ENCODE peak calls at places on chromosomes 1 and 21, in four cellular contexts. V is IMR-90, Z is right lobe of liver, F is colonic mucosa. G is an unnamed sample. For H3K4me1, the result is how much of the 10 kb centered on the place peaks cover.

GRCh38 chr1:63921357-63921756 is 147.5 kb downstream of the ROR1 start:
- DNase-seq in V (no peak), Z (no peak), F (peak), G (peak)

GRCh38 chr1:54253480-54253879 is 53.5 kb downstream of the MRPL37 start:
- DNase-seq in V (peak), Z (no peak), F (no peak), G (no peak)

GRCh38 chr1:94769551-94769950 is 50.6 kb upstream of the SLC44A3 start:
- DNase-seq in V (no peak), Z (no peak), F (no peak), G (no peak)

GRCh38 chr1:45669859-45670655 is 16.3 kb downstream of the GPBP1L1 start:
- DNase-seq in V (peak), Z (no peak), F (no peak), G (no peak)

GRCh38 chr1:191533254-191533653 is 625.0 kb upstream of the RGS18 start:
- DNase-seq in V (no peak), Z (no peak), F (no peak), G (no peak)

GRCh38 chr1:173917635-173918493 is 737 bp upstream of the SERPINC1 start:
- DNase-seq in V (no peak), Z (peak), F (no peak), G (no peak)

GRCh38 chr1:206709772-206710456 is 25.2 kb downstream of the MAPKAPK2 start:
- DNase-seq in V (peak), Z (no peak), F (no peak), G (no peak)

GRCh38 chr1:23727362-23727811 is 15.9 kb upstream of the ELOA start:
- DNase-seq in V (peak), Z (peak), F (peak), G (peak)

GRCh38 chr1:162873671-162874666 is 13.0 kb upstream of the CCDC190 start:
- DNase-seq in V (peak), Z (no peak), F (no peak), G (no peak)

GRCh38 chr1:66916320-66916719 is 8.3 kb downstream of the DNAI4 start:
- DNase-seq in V (no peak), Z (no peak), F (no peak), G (no peak)

GRCh38 chr1:151720974-151721787 is at the start of gene RIIAD1:
- DNase-seq in V (no peak), Z (no peak), F (no peak), G (no peak)

GRCh38 chr1:7002728-7003127 is 217.5 kb downstream of the CAMTA1 start:
- DNase-seq in V (no peak), Z (no peak), F (no peak), G (no peak)

GRCh38 chr1:82464362-82464931 is 663.7 kb downstream of the ADGRL2 start:
- DNase-seq in V (no peak), Z (peak), F (peak), G (peak)

GRCh38 chr1:53359934-53360276 is 32.0 kb upstream of the LRP8 start:
- DNase-seq in V (no peak), Z (no peak), F (no peak), G (no peak)

GRCh38 chr1:99465176-99465900 is 180.6 kb upstream of the PALMD start:
- DNase-seq in V (peak), Z (no peak), F (no peak), G (no peak)

GRCh38 chr1:67674260-67675011 is 10.6 kb upstream of the GADD45A start:
- DNase-seq in V (peak), Z (no peak), F (no peak), G (peak)

GRCh38 chr1:94709891-94710581 is 110.1 kb upstream of the SLC44A3 start:
- DNase-seq in V (peak), Z (no peak), F (no peak), G (no peak)

GRCh38 chr1:164637461-164638375 is 78.7 kb downstream of the PBX1 start:
- DNase-seq in V (peak), Z (no peak), F (no peak), G (no peak)

GRCh38 chr21:29176721-29177120 is 46.3 kb downstream of the MAP3K7CL start:
- DNase-seq in V (no peak), Z (no peak), F (no peak), G (no peak)

GRCh38 chr21:31136891-31137290 is 98.6 kb upstream of the KRTAP19-8 start:
- DNase-seq in V (peak), Z (no peak), F (no peak), G (no peak)

GRCh38 chr1:156114101-156114918 is at the start of gene LMNA:
- DNase-seq in V (peak), Z (peak), F (peak), G (peak)

GRCh38 chr21:36981977-36982700 is 15.7 kb upstream of the HLCS start:
- DNase-seq in V (no peak), Z (no peak), F (no peak), G (no peak)

GRCh38 chr1:94883688-94884087 is 43.2 kb downstream of the CNN3 start:
- DNase-seq in V (peak), Z (no peak), F (no peak), G (no peak)

GRCh38 chr1:45325816-45326506 is 734 bp upstream of the HPDL start:
- DNase-seq in V (no peak), Z (no peak), F (no peak), G (no peak)

GRCh38 chr1:227789881-227790400 is 25.5 kb upstream of the PRSS38 start:
- DNase-seq in V (no peak), Z (no peak), F (no peak), G (no peak)

GRCh38 chr1:207981976-207982375 is 71.1 kb upstream of the CD34 start:
- DNase-seq in V (no peak), Z (no peak), F (no peak), G (no peak)

GRCh38 chr1:188043536-188044245 is 1214.9 kb downstream of the PLA2G4A start:
- DNase-seq in V (no peak), Z (no peak), F (no peak), G (no peak)

GRCh38 chr1:51870603-51871350 is 7.8 kb downstream of the NRDC start:
- DNase-seq in V (no peak), Z (no peak), F (no peak), G (no peak)

GRCh38 chr1:155479205-155479604 is 83.4 kb downstream of the ASH1L start:
- DNase-seq in V (peak), Z (no peak), F (no peak), G (no peak)

GRCh38 chr1:156281281-156282142 is 1.1 kb downstream of the SMG5 start:
- DNase-seq in V (peak), Z (peak), F (no peak), G (no peak)

GRCh38 chr1:91751281-91751680 is 134.7 kb downstream of the TGFBR3 start:
- DNase-seq in V (peak), Z (peak), F (no peak), G (no peak)

GRCh38 chr1:8020032-8020431 is 6.1 kb downstream of the ERRFI1 start:
- DNase-seq in V (peak), Z (no peak), F (peak), G (no peak)

GRCh38 chr1:8017495-8018310 is 8.4 kb downstream of the ERRFI1 start:
- DNase-seq in V (no peak), Z (no peak), F (peak), G (no peak)

GRCh38 chr1:8016244-8017241 is 9.6 kb downstream of the ERRFI1 start:
- DNase-seq in V (no peak), Z (no peak), F (no peak), G (no peak)

GRCh38 chr1:8019229-8019620 is 6.9 kb downstream of the ERRFI1 start:
- DNase-seq in V (no peak), Z (no peak), F (no peak), G (no peak)

DNA sequence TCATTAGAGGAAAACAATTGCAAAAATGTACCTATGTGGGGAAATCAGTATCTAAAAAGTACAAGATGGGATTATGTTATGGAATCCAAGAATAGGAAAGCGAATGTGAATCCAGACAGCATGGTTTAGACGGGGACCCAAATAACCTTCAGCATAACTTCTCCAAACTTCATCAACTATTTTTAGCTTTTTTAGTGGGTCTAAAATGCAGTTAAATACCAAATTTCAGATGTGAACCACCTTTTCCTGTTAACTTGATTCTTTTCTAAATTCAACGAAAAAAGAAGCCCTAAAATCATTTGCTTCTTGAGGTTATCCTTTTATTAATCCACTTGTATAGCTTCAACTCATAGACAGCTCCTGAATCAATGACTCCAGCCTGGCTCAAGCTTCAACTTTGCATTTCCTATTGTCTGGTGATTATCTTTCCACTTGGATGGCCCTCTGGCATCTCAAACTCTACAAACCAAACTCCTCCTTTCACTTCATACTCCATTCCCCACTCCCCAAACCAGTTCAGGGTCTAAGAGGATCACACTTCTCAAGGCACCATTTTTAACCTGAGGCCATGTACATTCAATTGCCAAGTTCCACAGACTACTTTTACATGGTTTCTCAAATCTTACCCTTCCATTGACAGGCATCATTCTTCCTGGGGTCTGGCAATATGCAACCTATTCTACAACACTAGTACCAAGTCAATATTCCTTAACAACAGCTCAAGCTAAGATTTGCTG is 7.4 kb downstream of the ERRFI1 start:
- DNase-seq in V (no peak), Z (no peak), F (no peak), G (no peak)
- H3K4me1 ChIP-seq in V (under half), Z (under half), F (under half), G (under half)

GRCh38 chr1:117674521-117675400 is 68.9 kb downstream of the TENT5C start:
- DNase-seq in V (peak), Z (no peak), F (peak), G (peak)
- TF ChIP-seq CTCF in V (peak), Z (no peak), F (no peak), G (no peak)

DNA sequence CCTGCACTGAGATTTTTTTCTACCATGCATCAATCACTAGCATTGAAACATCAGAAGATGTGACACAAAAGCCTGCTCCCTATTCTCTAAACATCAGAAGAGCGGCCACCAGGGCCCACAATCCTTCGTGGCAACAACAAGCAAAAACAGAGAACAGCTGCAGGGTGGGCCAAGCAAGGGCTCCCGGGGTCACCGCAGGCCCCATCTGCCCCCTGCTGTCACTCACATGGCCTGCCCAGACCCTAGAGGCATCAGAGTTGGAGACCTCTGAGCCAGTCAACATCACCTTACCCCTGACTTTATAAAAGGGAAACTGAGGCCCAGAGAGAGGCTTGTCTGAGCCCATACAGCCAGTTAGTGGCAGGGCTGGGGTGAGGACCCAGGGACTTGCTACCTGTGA is 1.8 kb downstream of the LAPTM5 start:
- DNase-seq in V (no peak), Z (peak), F (no peak), G (no peak)
- H3K4me3 ChIP-seq in V (no peak), Z (peak), F (peak), G (no peak)

DNA sequence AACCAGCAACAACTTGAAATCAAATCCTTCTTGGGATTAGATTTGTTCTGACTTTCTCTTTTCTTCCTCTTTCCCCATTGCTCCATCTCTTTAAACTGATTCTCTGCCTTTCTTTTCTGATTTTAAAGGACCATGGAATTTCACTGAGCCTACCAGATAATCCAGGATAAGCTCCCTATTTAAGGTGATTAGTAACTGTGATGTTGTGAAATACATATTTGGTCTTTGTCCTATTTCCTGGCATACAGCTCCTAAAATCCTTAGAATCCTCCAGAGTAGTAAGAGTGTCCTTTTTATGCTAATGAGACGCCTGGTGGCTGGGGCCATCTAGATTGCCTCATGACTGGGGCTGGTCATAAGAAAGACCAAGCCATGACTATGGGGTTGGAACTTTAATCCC is 236.9 kb downstream of the USP25 start:
- DNase-seq in V (no peak), Z (no peak), F (no peak), G (no peak)
- H3K4me1 ChIP-seq in V (under half), Z (under half), F (under half), G (under half)

GRCh38 chr1:212158912-212159796 is 123.6 kb downstream of the DTL start:
- DNase-seq in V (no peak), Z (peak), F (no peak), G (no peak)
- TF ChIP-seq CTCF in V (no peak), Z (no peak), F (no peak), G (no peak)

DNA sequence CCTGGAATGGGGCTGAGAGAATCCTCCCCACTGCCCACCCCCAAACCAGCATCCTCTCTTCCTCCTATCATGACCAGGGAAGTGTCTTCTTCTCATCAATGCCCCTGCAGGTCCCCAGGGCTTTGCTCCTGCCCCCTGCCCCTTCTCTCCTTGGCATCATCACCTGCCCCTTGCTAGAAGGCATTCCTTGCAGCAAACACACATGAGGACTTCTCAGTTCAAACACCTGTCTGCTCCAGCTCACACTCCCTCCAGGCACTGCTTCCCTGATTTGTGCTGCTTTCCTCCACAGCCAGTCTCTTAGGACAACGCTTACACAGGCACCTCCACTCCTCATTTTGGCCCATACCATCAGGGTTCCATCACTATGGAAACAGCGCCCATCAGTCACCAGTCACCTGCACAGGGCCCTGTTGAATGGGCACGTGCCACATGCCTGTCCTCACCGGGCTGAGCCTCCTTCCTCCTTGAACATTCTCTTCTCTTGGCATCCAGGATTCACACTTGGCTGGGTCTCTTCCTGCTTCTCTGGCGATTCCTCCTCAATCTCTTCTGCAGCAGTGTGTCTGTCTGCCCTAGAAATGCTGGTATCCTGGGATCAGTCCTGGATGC is 81.9 kb upstream of the EDN2 start:
- DNase-seq in V (no peak), Z (no peak), F (no peak), G (no peak)
- H3K4me3 ChIP-seq in V (no peak), Z (no peak), F (no peak), G (no peak)

DNA sequence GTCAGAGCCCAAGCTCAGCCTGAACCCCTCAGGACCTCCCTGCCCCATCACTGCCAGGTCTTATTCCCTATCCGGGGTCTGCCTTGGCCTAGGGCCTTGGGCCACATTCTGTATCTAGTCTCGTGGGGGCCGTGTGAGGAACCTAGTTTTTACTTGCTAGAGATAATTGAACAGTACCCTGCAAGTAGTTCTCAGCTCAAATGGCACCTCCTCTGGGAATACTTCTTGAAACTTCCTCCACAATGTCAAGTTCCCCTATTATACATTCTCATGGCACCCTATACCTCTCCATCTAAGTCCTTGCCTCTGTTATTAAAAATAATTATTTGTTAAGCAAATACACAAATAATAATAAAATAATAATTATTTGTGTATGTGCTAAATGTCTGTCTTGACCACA is 32.9 kb upstream of the CSF1 start:
- DNase-seq in V (no peak), Z (no peak), F (no peak), G (no peak)
- H3K4me1 ChIP-seq in V (under half), Z (under half), F (under half), G (under half)

G was measured in mucosa of descending colon.